ENCODE peak calls at places on chromosomes 16 and 17, in nine cellular contexts. P is vagina, U is GM13977, S is transverse colon, N is cardiac fibroblast, Y is neural progenitor cell, X is mucosa of descending colon, C is Calu3, Z is GM23338. T is an unnamed sample.

GRCh38 chr16:65339062-65339461 is 217.2 kb upstream of the CDH11 start:
- DNase-seq in P (no peak), U (no peak), S (no peak), N (no peak), Y (no peak), X (no peak), C (no peak), Z (no peak), T (no peak)

GRCh38 chr16:78737630-78738029 is 638.2 kb downstream of the WWOX start:
- DNase-seq in P (no peak), U (no peak), S (no peak), N (no peak), Y (no peak), X (no peak), C (no peak), Z (no peak), T (no peak)

GRCh38 chr16:4339909-4340308 is 11.2 kb downstream of the PAM16 start:
- DNase-seq in P (no peak), U (no peak), S (no peak), N (peak), Y (no peak), X (no peak), C (no peak), Z (no peak), T (no peak)

GRCh38 chr17:27157297-27157696 is 136.6 kb upstream of the WSB1 start:
- DNase-seq in P (no peak), U (no peak), S (no peak), N (no peak), Y (no peak), X (no peak), C (no peak), Z (no peak), T (no peak)

GRCh38 chr16:51062039-51062438 is 89.0 kb downstream of the SALL1 start:
- DNase-seq in P (no peak), U (no peak), S (no peak), N (no peak), Y (no peak), X (no peak), C (no peak), Z (no peak), T (no peak)

GRCh38 chr17:4334776-4335175 is 31.7 kb downstream of the UBE2G1 start:
- DNase-seq in P (no peak), U (no peak), S (no peak), N (no peak), Y (no peak), X (no peak), C (no peak), Z (no peak), T (no peak)

GRCh38 chr16:88315543-88316105 is 67.1 kb upstream of the ZNF469 start:
- DNase-seq in P (no peak), U (no peak), S (peak), N (peak), Y (no peak), X (no peak), C (peak), Z (no peak), T (no peak)

GRCh38 chr16:48918520-48919258 is 308.7 kb upstream of the N4BP1 start:
- DNase-seq in P (no peak), U (no peak), S (no peak), N (no peak), Y (no peak), X (no peak), C (no peak), Z (peak), T (no peak)

GRCh38 chr17:82808921-82809905 is 30.6 kb downstream of the ZNF750 start:
- DNase-seq in P (no peak), U (no peak), S (no peak), N (no peak), Y (no peak), X (peak), C (no peak), Z (no peak), T (no peak)

GRCh38 chr17:9386401-9386800 is 189.2 kb downstream of the STX8 start:
- DNase-seq in P (no peak), U (no peak), S (no peak), N (peak), Y (no peak), X (no peak), C (peak), Z (no peak), T (no peak)

GRCh38 chr17:48748728-48749566 is 20.4 kb upstream of the HOXB13 start:
- DNase-seq in P (no peak), U (no peak), S (no peak), N (no peak), Y (no peak), X (no peak), C (no peak), Z (no peak), T (no peak)

GRCh38 chr17:2854662-2855061 is 58.4 kb downstream of the RAP1GAP2 start:
- DNase-seq in P (no peak), U (no peak), S (peak), N (no peak), Y (no peak), X (peak), C (peak), Z (peak), T (no peak)

GRCh38 chr16:53152321-53152720 is 97.5 kb downstream of the CHD9 start:
- DNase-seq in P (no peak), U (no peak), S (no peak), N (no peak), Y (no peak), X (no peak), C (no peak), Z (no peak), T (no peak)

GRCh38 chr16:57502048-57502775 is 15.9 kb upstream of the DOK4 start:
- DNase-seq in P (no peak), U (no peak), S (no peak), N (no peak), Y (no peak), X (no peak), C (no peak), Z (no peak), T (no peak)

GRCh38 chr16:10851512-10851911 is 25.5 kb upstream of the CIITA start:
- DNase-seq in P (no peak), U (no peak), S (no peak), N (no peak), Y (peak), X (no peak), C (no peak), Z (peak), T (no peak)

GRCh38 chr16:74573622-74574021 is 33.3 kb downstream of the GLG1 start:
- DNase-seq in P (no peak), U (no peak), S (no peak), N (no peak), Y (no peak), X (no peak), C (no peak), Z (no peak), T (no peak)

GRCh38 chr16:67406111-67406593 is 10.1 kb downstream of the ZDHHC1 start:
- DNase-seq in P (no peak), U (no peak), S (no peak), N (no peak), Y (no peak), X (peak), C (no peak), Z (no peak), T (no peak)

GRCh38 chr16:67406628-67407027 is 9.6 kb downstream of the ZDHHC1 start:
- DNase-seq in P (no peak), U (no peak), S (no peak), N (peak), Y (no peak), X (no peak), C (no peak), Z (no peak), T (no peak)

GRCh38 chr16:67407176-67407787 is 9.0 kb downstream of the ZDHHC1 start:
- DNase-seq in P (no peak), U (no peak), S (no peak), N (peak), Y (no peak), X (no peak), C (no peak), Z (no peak), T (no peak)

GRCh38 chr16:67409631-67410030 is 6.6 kb downstream of the ZDHHC1 start:
- DNase-seq in P (no peak), U (no peak), S (no peak), N (no peak), Y (no peak), X (no peak), C (no peak), Z (no peak), T (no peak)

GRCh38 chr16:67407788-67408452 is 8.4 kb downstream of the ZDHHC1 start:
- DNase-seq in P (no peak), U (no peak), S (no peak), N (no peak), Y (no peak), X (no peak), C (no peak), Z (no peak), T (no peak)
- TF ChIP-seq CTCF in P (no peak), U (no peak), S (no peak), N (peak), Y (no peak), X (no peak), C (no peak), Z (peak), T (no peak)

GRCh38 chr17:66339563-66339962 is 37.1 kb downstream of the PRKCA start:
- DNase-seq in P (no peak), U (no peak), S (no peak), N (no peak), Y (no peak), X (no peak), C (no peak), Z (no peak), T (no peak)

GRCh38 chr17:66338937-66339336 is 36.5 kb downstream of the PRKCA start:
- DNase-seq in P (no peak), U (no peak), S (no peak), N (no peak), Y (no peak), X (no peak), C (no peak), Z (no peak), T (no peak)

GRCh38 chr17:66335797-66336196 is 33.4 kb downstream of the PRKCA start:
- DNase-seq in P (no peak), U (no peak), S (no peak), N (no peak), Y (no peak), X (no peak), C (no peak), Z (no peak), T (no peak)

GRCh38 chr17:66337866-66338472 is 35.6 kb downstream of the PRKCA start:
- DNase-seq in P (no peak), U (no peak), S (no peak), N (no peak), Y (no peak), X (no peak), C (no peak), Z (no peak), T (no peak)

GRCh38 chr17:66337268-66337667 is 34.9 kb downstream of the PRKCA start:
- DNase-seq in P (no peak), U (no peak), S (no peak), N (no peak), Y (no peak), X (no peak), C (no peak), Z (no peak), T (no peak)
- TF ChIP-seq CTCF in P (no peak), U (no peak), S (no peak), N (no peak), Y (no peak), X (no peak), C (no peak), Z (no peak), T (no peak)

GRCh38 chr17:38561416-38562214 is 44.1 kb downstream of the SRCIN1 start:
- DNase-seq in P (no peak), U (no peak), S (no peak), N (no peak), Y (peak), X (no peak), C (no peak), Z (peak), T (no peak)
- TF ChIP-seq CTCF in P (no peak), U (no peak), S (no peak), N (no peak), Y (peak), X (no peak), C (no peak), Z (peak), T (peak)

DNA sequence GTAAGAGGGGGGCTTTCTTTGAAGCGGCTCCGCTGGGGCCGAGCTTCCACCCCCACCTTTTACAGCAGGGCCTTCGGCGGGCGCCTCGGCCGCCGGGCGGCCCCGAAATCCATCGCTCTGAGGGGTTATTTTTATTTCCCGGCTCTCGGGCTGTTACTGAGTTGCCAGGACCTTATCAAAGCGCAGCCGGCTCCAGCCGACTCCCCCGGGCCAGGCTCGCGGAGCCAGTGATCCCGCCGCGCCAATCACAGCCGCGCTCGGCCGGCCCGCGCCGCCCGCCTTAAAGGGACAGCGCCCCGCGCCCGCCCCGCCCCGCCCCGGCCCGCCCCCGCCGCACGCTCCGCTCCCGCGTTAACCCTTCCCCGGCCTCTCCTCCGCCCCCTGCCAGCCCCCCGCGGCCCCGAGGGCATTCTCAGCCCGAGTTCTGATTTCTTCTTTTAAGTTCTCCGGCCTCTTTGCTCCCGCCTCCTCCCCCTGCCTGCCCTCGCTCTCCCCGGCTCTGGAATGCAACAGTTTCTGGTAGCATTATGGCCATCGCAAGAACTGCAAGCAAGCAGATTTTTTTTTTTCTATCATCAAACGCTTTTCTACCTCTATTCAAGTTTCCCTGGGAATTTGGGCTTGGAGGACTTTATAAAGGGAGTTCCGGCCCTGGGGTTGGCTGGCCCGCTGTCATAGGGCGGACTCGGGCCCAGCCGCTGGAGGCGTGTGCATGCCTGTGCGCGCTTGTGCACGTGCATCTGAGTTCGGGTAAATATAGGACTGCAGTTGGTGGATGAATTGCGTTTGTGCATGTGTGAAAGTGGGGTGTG is at the start of gene AXIN2:
- DNase-seq in P (no peak), U (peak), S (peak), N (peak), Y (peak), X (peak), C (peak), Z (peak), T (peak)
- TF ChIP-seq CTCF in P (no peak), U (no peak), S (peak), N (peak), Y (peak), X (no peak), C (no peak), Z (peak), T (peak)

DNA sequence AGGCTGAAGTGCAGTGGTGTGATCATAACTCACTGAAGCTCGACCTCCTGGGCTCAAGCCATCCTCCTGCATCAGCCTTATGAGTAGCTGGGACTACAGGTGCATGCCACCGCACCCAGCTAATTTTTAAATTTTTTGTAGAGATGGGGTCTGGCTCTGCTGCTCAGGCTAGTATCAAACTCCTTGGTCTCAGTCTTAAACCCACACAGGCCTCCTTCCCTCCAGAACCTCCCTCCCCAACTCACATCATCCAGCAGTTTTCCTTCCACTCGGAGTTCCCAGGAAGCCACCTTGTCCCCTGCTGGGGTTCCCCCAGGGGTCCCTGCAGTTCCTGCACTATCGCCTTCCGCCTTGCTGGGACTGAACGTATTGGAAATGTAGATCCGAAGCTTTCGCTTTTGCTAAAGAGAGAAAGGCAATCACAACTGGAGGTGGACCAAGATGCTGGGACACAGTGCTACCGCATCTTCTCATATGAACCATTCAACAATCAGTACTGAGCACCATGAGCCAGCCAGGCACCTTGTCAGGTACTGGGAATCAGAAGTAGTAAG is 7.2 kb downstream of the SMARCD2 start:
- DNase-seq in P (no peak), U (no peak), S (no peak), N (no peak), Y (no peak), X (no peak), C (no peak), Z (no peak), T (no peak)
- TF ChIP-seq CTCF in P (no peak), U (no peak), S (no peak), N (no peak), Y (no peak), X (no peak), C (no peak), Z (no peak), T (no peak)

DNA sequence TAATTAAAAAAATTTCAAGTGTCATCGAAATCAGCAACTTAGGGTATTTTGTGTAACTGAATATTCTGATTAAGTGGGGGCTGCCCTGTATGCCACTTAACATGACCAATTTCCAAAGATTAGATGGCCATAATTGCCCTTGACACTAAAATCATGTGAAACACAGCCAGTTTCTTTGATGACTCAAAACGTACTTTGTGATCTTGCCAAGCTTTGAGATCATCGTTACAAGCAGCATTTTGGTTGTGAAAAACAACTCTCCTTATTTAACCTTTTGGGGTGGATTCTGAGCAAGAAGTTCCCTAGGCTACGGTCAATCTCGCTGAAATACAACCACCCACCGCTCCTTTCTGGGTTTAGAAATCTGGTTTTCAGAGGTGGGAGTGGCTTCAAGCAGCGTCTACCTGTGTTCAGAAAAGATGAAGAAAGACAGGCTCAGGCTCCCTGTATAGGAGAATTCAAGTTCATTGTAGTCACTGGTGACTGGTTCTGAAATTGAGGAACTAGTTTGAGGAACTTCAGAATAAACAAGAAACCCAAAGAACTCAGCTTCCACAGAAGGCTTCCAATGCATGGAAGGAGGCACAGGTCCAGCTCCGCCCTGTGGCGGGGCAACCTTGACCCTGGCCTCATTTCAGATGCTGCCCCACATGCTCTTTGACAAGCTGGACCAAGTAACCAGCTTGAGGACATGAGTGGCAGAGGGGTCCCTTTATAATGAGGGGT is 9.4 kb downstream of the MAP3K14 start:
- DNase-seq in P (no peak), U (peak), S (no peak), N (peak), Y (no peak), X (peak), C (no peak), Z (no peak), T (no peak)
- TF ChIP-seq CTCF in P (no peak), U (peak), S (no peak), N (no peak), Y (no peak), X (no peak), C (no peak), Z (no peak), T (no peak)

GRCh38 chr17:40495140-40495539 is 6.3 kb downstream of the TNS4 start:
- DNase-seq in P (no peak), U (no peak), S (no peak), N (no peak), Y (no peak), X (no peak), C (no peak), Z (no peak), T (no peak)
- TF ChIP-seq CTCF in P (no peak), U (no peak), S (no peak), N (no peak), Y (no peak), X (no peak), C (no peak), Z (no peak), T (no peak)